ENCODE peak calls at places on chromosomes 3 and 15, in ten cellular contexts. One of them, this sample, is unnamed.
A peak's percentile ranks its signal among the peaks of the same experiment; 100 is the strongest.

GRCh38 chr15:95252404-95252803 is 1021.0 kb downstream of the MCTP2 start:
- DNase-seq in stimulated activated CD4-positive, alpha-beta T cell treated with anti-CD3 and anti-CD28 coated beads, Interleukin-2, amount 100 ng/mL, for 48 hours: no peak
- DNase-seq in PC-3: peak; percentile 38
- DNase-seq in germinal center: no peak
- DNase-seq in LoVo: no peak
- DNase-seq in cardiac muscle cell: no peak
- DNase-seq in MM.1S: no peak
- DNase-seq in Ammon's horn: no peak
- DNase-seq in endothelial cell: no peak
- DNase-seq in neural crest cell: no peak
- DNase-seq in this sample: no peak

GRCh38 chr3:112127522-112128494 is 5.2 kb downstream of the GCSAM start:
- DNase-seq in LoVo: no peak
- DNase-seq in PC-3: no peak
- DNase-seq in germinal center: no peak
- DNase-seq in cardiac muscle cell: no peak
- DNase-seq in stimulated activated CD4-positive, alpha-beta T cell treated with anti-CD3 and anti-CD28 coated beads, Interleukin-2, amount 100 ng/mL, for 48 hours: no peak
- DNase-seq in endothelial cell: no peak
- DNase-seq in neural crest cell: no peak
- DNase-seq in MM.1S: peak; percentile 42
- DNase-seq in Ammon's horn: no peak
- DNase-seq in this sample: no peak

GRCh38 chr15:72532991-72533601 is 59.0 kb downstream of the ARIH1 start:
- DNase-seq in endothelial cell: peak; percentile 24
- DNase-seq in neural crest cell: no peak
- DNase-seq in LoVo: no peak
- DNase-seq in MM.1S: no peak
- DNase-seq in germinal center: no peak
- DNase-seq in cardiac muscle cell: no peak
- DNase-seq in PC-3: no peak
- DNase-seq in stimulated activated CD4-positive, alpha-beta T cell treated with anti-CD3 and anti-CD28 coated beads, Interleukin-2, amount 100 ng/mL, for 48 hours: no peak
- DNase-seq in Ammon's horn: no peak
- DNase-seq in this sample: no peak

GRCh38 chr3:182803596-182803995 is 10.3 kb downstream of the ATP11B start:
- DNase-seq in endothelial cell: no peak
- DNase-seq in PC-3: peak; percentile 55
- DNase-seq in germinal center: no peak
- DNase-seq in Ammon's horn: no peak
- DNase-seq in MM.1S: no peak
- DNase-seq in stimulated activated CD4-positive, alpha-beta T cell treated with anti-CD3 and anti-CD28 coated beads, Interleukin-2, amount 100 ng/mL, for 48 hours: no peak
- DNase-seq in cardiac muscle cell: no peak
- DNase-seq in LoVo: no peak
- DNase-seq in neural crest cell: no peak
- DNase-seq in this sample: no peak

GRCh38 chr3:60294181-60294580 is 957.1 kb downstream of the FHIT start:
- DNase-seq in endothelial cell: no peak
- DNase-seq in neural crest cell: no peak
- DNase-seq in stimulated activated CD4-positive, alpha-beta T cell treated with anti-CD3 and anti-CD28 coated beads, Interleukin-2, amount 100 ng/mL, for 48 hours: no peak
- DNase-seq in cardiac muscle cell: no peak
- DNase-seq in PC-3: peak; percentile 9
- DNase-seq in LoVo: no peak
- DNase-seq in germinal center: no peak
- DNase-seq in Ammon's horn: no peak
- DNase-seq in MM.1S: no peak
- DNase-seq in this sample: no peak

GRCh38 chr15:101277943-101278564 is 769 bp upstream of the SELENOS start:
- DNase-seq in LoVo: peak; percentile 23
- DNase-seq in germinal center: no peak
- DNase-seq in PC-3: no peak
- DNase-seq in stimulated activated CD4-positive, alpha-beta T cell treated with anti-CD3 and anti-CD28 coated beads, Interleukin-2, amount 100 ng/mL, for 48 hours: no peak
- DNase-seq in neural crest cell: no peak
- DNase-seq in Ammon's horn: no peak
- DNase-seq in MM.1S: no peak
- DNase-seq in cardiac muscle cell: no peak
- DNase-seq in endothelial cell: no peak
- DNase-seq in this sample: no peak

GRCh38 chr3:36546196-36546595 is 165.9 kb downstream of the STAC start:
- DNase-seq in stimulated activated CD4-positive, alpha-beta T cell treated with anti-CD3 and anti-CD28 coated beads, Interleukin-2, amount 100 ng/mL, for 48 hours: no peak
- DNase-seq in germinal center: no peak
- DNase-seq in MM.1S: no peak
- DNase-seq in LoVo: no peak
- DNase-seq in neural crest cell: no peak
- DNase-seq in endothelial cell: no peak
- DNase-seq in PC-3: no peak
- DNase-seq in cardiac muscle cell: no peak
- DNase-seq in Ammon's horn: no peak
- DNase-seq in this sample: no peak

GRCh38 chr15:89161666-89162065 is 59.7 kb downstream of the RLBP1 start:
- DNase-seq in endothelial cell: no peak
- DNase-seq in neural crest cell: no peak
- DNase-seq in PC-3: no peak
- DNase-seq in cardiac muscle cell: no peak
- DNase-seq in Ammon's horn: no peak
- DNase-seq in MM.1S: no peak
- DNase-seq in LoVo: no peak
- DNase-seq in stimulated activated CD4-positive, alpha-beta T cell treated with anti-CD3 and anti-CD28 coated beads, Interleukin-2, amount 100 ng/mL, for 48 hours: no peak
- DNase-seq in germinal center: no peak
- DNase-seq in this sample: no peak

GRCh38 chr3:128496602-128497304 is 3.8 kb upstream of the GATA2 start:
- DNase-seq in stimulated activated CD4-positive, alpha-beta T cell treated with anti-CD3 and anti-CD28 coated beads, Interleukin-2, amount 100 ng/mL, for 48 hours: no peak
- DNase-seq in cardiac muscle cell: no peak
- DNase-seq in germinal center: no peak
- DNase-seq in neural crest cell: no peak
- DNase-seq in LoVo: no peak
- DNase-seq in endothelial cell: peak; percentile 51
- DNase-seq in Ammon's horn: peak; percentile 29
- DNase-seq in PC-3: no peak
- DNase-seq in MM.1S: no peak
- DNase-seq in this sample: no peak

GRCh38 chr3:167740961-167741587 is 5.6 kb downstream of the SERPINI1 start:
- DNase-seq in MM.1S: peak; percentile 68
- DNase-seq in cardiac muscle cell: peak; percentile 57
- DNase-seq in LoVo: peak; percentile 12
- DNase-seq in germinal center: peak; percentile 44
- DNase-seq in stimulated activated CD4-positive, alpha-beta T cell treated with anti-CD3 and anti-CD28 coated beads, Interleukin-2, amount 100 ng/mL, for 48 hours: peak; percentile 3
- DNase-seq in neural crest cell: peak; percentile 14
- DNase-seq in PC-3: peak; percentile 59
- DNase-seq in Ammon's horn: peak; percentile 77
- DNase-seq in endothelial cell: peak; percentile 47
- DNase-seq in this sample: no peak

GRCh38 chr15:61318802-61319201 is 89.7 kb upstream of the RORA start:
- DNase-seq in germinal center: no peak
- DNase-seq in PC-3: no peak
- DNase-seq in Ammon's horn: no peak
- DNase-seq in endothelial cell: no peak
- DNase-seq in cardiac muscle cell: no peak
- DNase-seq in MM.1S: no peak
- DNase-seq in LoVo: no peak
- DNase-seq in stimulated activated CD4-positive, alpha-beta T cell treated with anti-CD3 and anti-CD28 coated beads, Interleukin-2, amount 100 ng/mL, for 48 hours: no peak
- DNase-seq in neural crest cell: no peak
- DNase-seq in this sample: no peak

GRCh38 chr3:189947068-189947467 is 173.6 kb downstream of the P3H2 start:
- DNase-seq in cardiac muscle cell: no peak
- DNase-seq in stimulated activated CD4-positive, alpha-beta T cell treated with anti-CD3 and anti-CD28 coated beads, Interleukin-2, amount 100 ng/mL, for 48 hours: no peak
- DNase-seq in LoVo: no peak
- DNase-seq in neural crest cell: no peak
- DNase-seq in Ammon's horn: no peak
- DNase-seq in endothelial cell: no peak
- DNase-seq in PC-3: no peak
- DNase-seq in germinal center: no peak
- DNase-seq in MM.1S: no peak
- DNase-seq in this sample: no peak

GRCh38 chr3:141368062-141368924 is at the start of gene ZBTB38:
- DNase-seq in neural crest cell: peak; percentile 71
- DNase-seq in LoVo: peak; percentile 94
- DNase-seq in cardiac muscle cell: peak; percentile 65
- DNase-seq in Ammon's horn: peak; percentile 95
- DNase-seq in endothelial cell: peak; percentile 54
- DNase-seq in germinal center: no peak
- DNase-seq in PC-3: peak; percentile 89
- DNase-seq in stimulated activated CD4-positive, alpha-beta T cell treated with anti-CD3 and anti-CD28 coated beads, Interleukin-2, amount 100 ng/mL, for 48 hours: no peak
- DNase-seq in MM.1S: peak; percentile 19
- DNase-seq in this sample: no peak

This sample was measured in T-helper 9 cell.